ENCODE peak calls at places on chromosomes 5 and 9, in seven cellular contexts. V is Panc1, D is AG04450, C is tibial artery, A is A673, Z is uterus, I is HCT116. W is an unnamed sample. For H3K9me3, the result is how much of the 10 kb centered on the place peaks cover.

GRCh38 chr9:35733109-35733541 is 659 bp downstream of the CREB3 start:
- DNase-seq in A (peak), I (peak), C (no peak), Z (no peak), V (no peak), D (no peak), W (peak)

GRCh38 chr9:94713446-94714185 is 12.9 kb upstream of the AOPEP start:
- DNase-seq in C (no peak), I (no peak), D (no peak), V (no peak), Z (no peak), A (no peak), W (no peak)

GRCh38 chr9:89598926-89599325 is 5.9 kb upstream of the GADD45G start:
- DNase-seq in Z (peak), C (no peak), I (no peak), D (no peak), A (no peak), V (no peak), W (peak)

GRCh38 chr5:119328753-119329602 is 26.8 kb upstream of the TNFAIP8 start:
- DNase-seq in D (peak), I (no peak), A (no peak), Z (no peak), V (no peak), C (no peak), W (peak)

GRCh38 chr9:101307041-101307440 is 77.8 kb downstream of the BAAT start:
- DNase-seq in V (no peak), D (no peak), C (no peak), Z (no peak), A (no peak), I (no peak), W (no peak)

GRCh38 chr9:125172351-125172750 is 17.3 kb downstream of the PPP6C start:
- DNase-seq in A (peak), I (no peak), D (no peak), Z (no peak), V (no peak), C (no peak), W (no peak)

GRCh38 chr5:67182406-67182805 is 14.2 kb downstream of the CD180 start:
- DNase-seq in A (no peak), C (peak), I (no peak), Z (peak), V (no peak), D (peak), W (peak)

GRCh38 chr9:128927731-128928411 is 7.1 kb downstream of the PHYHD1 start:
- DNase-seq in I (peak), C (no peak), A (peak), V (no peak), D (no peak), Z (peak), W (peak)

GRCh38 chr5:142087920-142088679 is 20.5 kb upstream of the NDFIP1 start:
- DNase-seq in V (no peak), D (no peak), C (no peak), Z (no peak), A (no peak), I (no peak), W (no peak)

GRCh38 chr9:6014668-6015270 is 655 bp downstream of the RANBP6 start:
- DNase-seq in A (peak), V (no peak), Z (no peak), D (no peak), C (no peak), I (peak), W (peak)

GRCh38 chr5:122319897-122320296 is 7.9 kb downstream of the SNCAIP start:
- DNase-seq in D (no peak), I (no peak), V (no peak), C (no peak), A (no peak), Z (no peak), W (no peak)

GRCh38 chr5:74497706-74498105 is 142.8 kb downstream of the ENC1 start:
- DNase-seq in C (no peak), D (no peak), I (no peak), Z (no peak), V (no peak), A (no peak), W (no peak)

GRCh38 chr9:125387861-125388524 is 126.4 kb downstream of the GAPVD1 start:
- DNase-seq in D (no peak), I (no peak), C (no peak), A (no peak), V (no peak), Z (no peak), W (no peak)

GRCh38 chr5:139272471-139273321 is 20.8 kb upstream of the MATR3 start:
- DNase-seq in Z (no peak), A (peak), C (no peak), I (no peak), V (no peak), D (no peak), W (peak)

GRCh38 chr5:60184599-60184998 is 291.1 kb upstream of the PDE4D start:
- DNase-seq in D (no peak), V (no peak), C (no peak), I (no peak), A (no peak), Z (no peak), W (no peak)

GRCh38 chr9:128882677-128883590 is 1.0 kb downstream of the LRRC8A start:
- DNase-seq in V (no peak), C (no peak), Z (no peak), A (no peak), I (no peak), D (no peak), W (no peak)

GRCh38 chr5:65262590-65263189 is 219.0 kb downstream of the ADAMTS6 start:
- DNase-seq in I (no peak), A (peak), C (no peak), Z (peak), V (no peak), D (peak), W (peak)

GRCh38 chr5:170571331-170571731 is 67.5 kb downstream of the KCNIP1 start:
- DNase-seq in C (no peak), D (peak), I (no peak), A (no peak), Z (no peak), V (no peak), W (peak)

GRCh38 chr5:24381861-24382460 is 262.8 kb downstream of the CDH10 start:
- DNase-seq in C (no peak), Z (no peak), V (no peak), D (no peak), A (no peak), I (no peak), W (no peak)

GRCh38 chr9:137186385-137186784 is 2.0 kb downstream of the ANAPC2 start:
- DNase-seq in Z (no peak), C (no peak), I (no peak), D (no peak), A (no peak), V (no peak), W (no peak)

GRCh38 chr9:129442791-129443511 is 177.9 kb downstream of the C9orf50 start:
- DNase-seq in D (no peak), C (no peak), A (no peak), I (no peak), V (no peak), Z (no peak), W (peak)

GRCh38 chr5:93510626-93511420 is 70.2 kb downstream of the NR2F1-AS1 start:
- DNase-seq in A (no peak), Z (no peak), C (no peak), D (no peak), V (no peak), I (no peak), W (no peak)

GRCh38 chr9:115680226-115680625 is 473.4 kb upstream of the PAPPA start:
- DNase-seq in V (no peak), A (peak), C (no peak), D (no peak), I (no peak), Z (no peak), W (no peak)

GRCh38 chr9:134165357-134166315 is 1.3 kb upstream of the RNU6ATAC start:
- DNase-seq in C (no peak), D (no peak), A (no peak), Z (no peak), V (no peak), I (peak), W (no peak)

GRCh38 chr5:64796301-64796700 is 27.6 kb downstream of the CWC27 start:
- DNase-seq in A (no peak), V (no peak), I (no peak), C (no peak), D (no peak), Z (no peak), W (no peak)

GRCh38 chr5:87412417-87413115 is at the start of gene CCNH:
- DNase-seq in C (peak), I (peak), D (peak), Z (peak), V (peak), A (peak), W (peak)

GRCh38 chr9:115930472-115930871 is 223.1 kb upstream of the PAPPA start:
- DNase-seq in A (no peak), V (no peak), C (no peak), D (no peak), I (no peak), Z (no peak), W (no peak)

GRCh38 chr5:63025679-63026078 is 447.1 kb downstream of the LRRC70 start:
- DNase-seq in D (no peak), V (no peak), A (no peak), Z (no peak), C (no peak), I (no peak), W (no peak)

GRCh38 chr5:108884736-108885135 is 137.0 kb downstream of the FER start:
- DNase-seq in V (no peak), Z (no peak), A (peak), C (no peak), I (no peak), D (no peak), W (no peak)

GRCh38 chr9:95736370-95736769 is 139.1 kb upstream of the ERCC6L2 start:
- DNase-seq in A (peak), D (no peak), C (no peak), Z (no peak), I (no peak), V (no peak), W (no peak)

GRCh38 chr5:178988436-178989220 is 6.5 kb downstream of the GRM6 start:
- DNase-seq in D (no peak), Z (no peak), A (no peak), V (no peak), I (no peak), C (no peak), W (no peak)
- H3K9me3 ChIP-seq in D (half or more), Z (under half), A (under half), V (under half), I (under half), C (half or more), W (under half)

GRCh38 chr5:11062379-11062778 is 301.3 kb upstream of the DAP start:
- DNase-seq in I (no peak), C (no peak), V (no peak), D (no peak), Z (no peak), A (peak), W (no peak)
- TF ChIP-seq CTCF in I (no peak), C (no peak), V (no peak), D (no peak), Z (no peak), A (no peak), W (no peak)

GRCh38 chr9:77807846-77808749 is 160.0 kb upstream of the GNA14 start:
- DNase-seq in C (no peak), I (no peak), D (no peak), Z (no peak), A (no peak), V (no peak), W (peak)
- H3K27ac ChIP-seq in C (no peak), I (no peak), D (peak), Z (no peak), A (no peak), V (no peak), W (peak)

DNA sequence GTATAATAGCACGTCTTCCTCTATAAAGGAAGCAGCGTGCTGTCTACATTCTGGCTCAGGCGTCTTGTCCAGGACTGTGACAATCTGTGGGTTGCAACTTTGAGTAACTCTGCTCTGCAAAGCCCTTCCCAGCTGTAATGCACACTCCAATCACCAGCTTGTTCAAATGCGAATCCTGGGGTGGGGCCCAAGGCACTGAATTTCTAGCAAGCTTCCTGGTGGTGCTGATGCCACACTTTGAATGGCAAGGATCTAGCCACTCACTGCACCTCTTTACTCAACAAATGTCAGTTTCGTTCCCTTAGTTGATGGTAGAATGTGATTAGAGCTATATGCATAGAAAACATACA is 174.0 kb downstream of the DAB2IP start:
- DNase-seq in C (no peak), V (no peak), D (no peak), I (no peak), Z (no peak), A (no peak), W (no peak)
- H3K9me3 ChIP-seq in C (under half), V (under half), D (under half), I (under half), Z (under half), A (under half), W (under half)

GRCh38 chr9:1442105-1442504 is 391.9 kb downstream of the DMRT2 start:
- DNase-seq in I (no peak), V (no peak), A (no peak), D (no peak), C (no peak), Z (no peak), W (no peak)
- TF ChIP-seq CTCF in I (no peak), V (no peak), A (no peak), D (no peak), C (no peak), Z (no peak), W (no peak)

DNA sequence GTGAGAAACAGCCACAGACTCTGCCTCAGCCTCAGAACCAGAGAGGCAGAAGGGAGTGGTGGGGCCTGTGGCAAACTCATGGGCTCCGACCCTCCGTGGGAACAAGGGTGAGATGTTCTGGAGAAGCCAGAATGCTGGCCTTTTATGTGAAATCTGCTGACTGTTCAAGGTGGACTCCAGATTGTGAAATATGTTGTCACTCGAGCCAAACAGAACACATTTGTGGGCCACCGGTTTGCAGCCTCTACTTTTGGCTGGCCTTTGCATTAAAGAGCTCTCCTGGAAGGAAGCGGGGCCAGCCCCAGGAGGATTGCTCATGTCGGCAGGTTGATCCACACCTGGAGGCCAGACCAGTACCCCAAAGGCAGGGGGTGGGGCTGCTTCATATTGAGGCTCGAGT is 62.4 kb downstream of the ERGIC1 start:
- DNase-seq in D (no peak), C (no peak), A (no peak), Z (no peak), I (no peak), V (no peak), W (no peak)
- H3K27ac ChIP-seq in D (peak), C (peak), A (no peak), Z (peak), I (no peak), V (peak), W (peak)

GRCh38 chr5:164422400-164422799 is 917.0 kb downstream of the MAT2B start:
- DNase-seq in Z (no peak), C (no peak), D (no peak), I (no peak), A (peak), V (no peak), W (peak)

GRCh38 chr5:164420161-164420560 is 914.7 kb downstream of the MAT2B start:
- DNase-seq in V (no peak), I (no peak), A (no peak), C (no peak), Z (no peak), D (no peak), W (no peak)
- H3K9me3 ChIP-seq in V (under half), I (under half), A (under half), C (under half), Z (under half), D (under half), W (under half)

W was measured in hepatocyte.